ENCODE peak calls at places on chromosomes 2 and 18, in six cellular contexts. I is heart left ventricle, T is spleen, J is suprapubic skin, A is sigmoid colon, U is A549. M is an unnamed sample.
A peak's percentile ranks its signal among the peaks of the same experiment; 100 is the strongest.

GRCh38 chr18:50813353-50813752 is 6.5 kb downstream of the MRO start:
- DNase-seq in I (no peak), T (no peak), J (no peak), A (no peak), U (no peak), M (no peak)

GRCh38 chr2:15584767-15585469 is 6.8 kb upstream of the DDX1 start:
- DNase-seq in I (no peak), T (no peak), J (no peak), A (no peak), U (no peak), M (no peak)

GRCh38 chr18:33682436-33682835 is 104.4 kb downstream of the ASXL3 start:
- DNase-seq in I (no peak), T (no peak), J (no peak), A (no peak), U (no peak), M (no peak)

GRCh38 chr2:160566717-160567116 is 73.1 kb upstream of the RBMS1 start:
- DNase-seq in I (no peak), T (no peak), J (no peak), A (no peak), U (no peak), M (no peak)

GRCh38 chr18:9804517-9805104 is 81.2 kb upstream of the TXNDC2 start:
- DNase-seq in I (peak; percentile 75), T (no peak), J (no peak), A (no peak), U (no peak), M (peak; percentile 53)

GRCh38 chr2:196277002-196277401 is 105.6 kb upstream of the STK17B start:
- DNase-seq in I (no peak), T (no peak), J (no peak), A (no peak), U (no peak), M (peak; percentile 28)

GRCh38 chr18:24766376-24766775 is 305.9 kb downstream of the HRH4 start:
- DNase-seq in I (no peak), T (no peak), J (no peak), A (no peak), U (no peak), M (no peak)

GRCh38 chr2:196275646-196276352 is 104.4 kb upstream of the STK17B start:
- DNase-seq in I (no peak), T (no peak), J (no peak), A (no peak), U (peak; percentile 24), M (no peak)

GRCh38 chr18:79182047-79182713 is 113.0 kb downstream of the ATP9B start:
- DNase-seq in I (no peak), T (no peak), J (no peak), A (no peak), U (no peak), M (no peak)

GRCh38 chr2:46891956-46892553 is 23.6 kb downstream of the MCFD2 start:
- DNase-seq in I (no peak), T (no peak), J (peak; percentile 56), A (no peak), U (no peak), M (no peak)

DNA sequence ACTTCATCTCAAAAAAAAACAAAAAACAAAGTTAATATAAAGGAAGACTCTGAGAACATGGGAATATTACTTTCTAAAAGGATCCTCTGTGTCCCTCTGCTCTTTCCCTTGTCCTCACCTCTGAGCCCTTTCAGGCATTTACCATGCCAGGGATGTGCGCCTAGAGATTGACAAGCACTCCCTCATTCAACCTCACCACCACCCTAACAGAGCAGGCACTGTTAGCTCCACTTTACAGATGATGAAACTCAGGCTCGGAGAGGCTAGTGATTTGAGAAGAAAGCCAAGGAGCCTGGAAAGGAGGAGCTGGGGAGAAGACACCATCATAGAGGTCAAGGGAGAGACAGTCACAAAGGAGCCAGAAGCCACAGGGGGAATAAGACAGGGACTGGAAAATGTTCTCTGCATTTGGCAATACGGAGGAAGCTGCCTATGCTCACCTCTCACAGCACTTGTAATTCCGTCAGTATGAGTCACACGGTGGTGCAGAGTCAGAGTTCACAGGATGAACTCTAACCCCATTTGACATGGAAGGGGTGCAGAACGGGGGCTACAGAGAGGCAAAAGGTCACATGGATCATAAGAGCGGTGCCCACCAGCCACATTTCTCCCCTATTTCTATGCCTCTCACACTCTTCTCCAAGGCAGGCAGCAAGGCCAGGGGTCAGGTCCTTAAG is 101.8 kb upstream of the NFU1 start:
- DNase-seq in I (no peak), T (no peak), J (no peak), A (no peak), U (no peak), M (peak; percentile 47)
- H3K4me3 ChIP-seq in I (no peak overlapping the region), T (no peak overlapping the region), J (no peak overlapping the region), A (no peak overlapping the region), U (no peak overlapping the region), M (no peak overlapping the region)

DNA sequence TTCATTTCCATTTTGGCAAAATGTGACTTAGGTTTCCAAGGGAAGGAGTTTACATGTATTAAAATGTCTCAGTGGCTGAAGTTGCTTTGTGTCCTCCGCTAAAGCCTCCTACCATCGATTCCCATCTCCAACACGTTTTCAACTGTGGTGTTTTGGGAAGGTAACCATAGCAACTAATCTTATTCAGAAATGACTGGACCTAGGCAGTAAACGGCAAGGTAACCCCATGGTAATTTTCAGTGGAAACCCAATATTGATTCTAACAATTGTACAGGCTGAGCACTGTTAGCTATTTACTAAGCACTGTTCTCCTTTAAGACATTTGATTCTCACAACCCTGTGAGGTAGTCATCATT is 36.0 kb downstream of the FASTKD2 start:
- DNase-seq in I (no peak), T (no peak), J (no peak), A (no peak), U (no peak), M (no peak)
- TF ChIP-seq POLR2A in I (no peak), T (no peak), J (no peak), A (no peak), U (no peak), M (no peak)

DNA sequence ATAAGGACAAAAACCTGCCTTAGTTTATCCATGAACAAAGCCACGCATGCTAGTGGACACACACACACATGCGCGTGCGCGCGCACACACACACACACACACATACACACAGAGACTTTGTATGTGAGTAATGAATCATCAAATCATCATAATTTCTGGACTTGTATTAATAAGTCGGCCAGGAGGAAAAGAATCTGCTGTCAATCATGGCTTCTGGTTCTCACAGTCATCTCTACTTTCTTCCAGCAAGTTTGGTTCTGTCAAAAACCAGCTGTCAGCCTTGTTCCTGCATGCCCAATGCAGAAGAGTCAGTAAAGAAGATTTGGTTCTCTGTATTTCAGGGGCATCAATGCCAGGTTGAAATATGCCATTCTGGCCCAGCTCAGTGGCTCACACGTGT is 1.1 kb upstream of the TTR start:
- DNase-seq in I (no peak), T (no peak), J (no peak), A (no peak), U (no peak), M (no peak)
- H3K27ac ChIP-seq in I (no peak overlapping the region), T (no peak overlapping the region), J (no peak overlapping the region), A (no peak overlapping the region), U (no peak overlapping the region), M (no peak overlapping the region)

DNA sequence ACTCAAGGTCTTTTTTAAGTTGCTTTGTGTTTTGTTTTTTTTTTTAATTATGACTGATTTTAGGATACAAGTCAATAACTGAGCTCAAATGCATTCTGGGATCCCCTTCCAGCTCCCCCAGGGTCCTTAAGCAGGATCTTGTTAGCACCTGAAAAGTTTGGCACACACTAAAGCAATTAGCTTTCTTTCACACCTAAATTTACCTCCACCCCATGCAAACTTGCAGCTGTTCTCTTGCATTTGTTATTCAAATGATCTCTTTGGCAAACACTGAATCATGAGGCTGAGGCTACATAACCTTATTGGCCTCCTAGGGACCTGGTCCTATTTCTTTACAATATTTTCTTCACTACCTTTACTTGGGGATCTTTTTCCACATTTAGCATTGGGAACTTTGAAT is 2026.0 kb upstream of the CELF4 start:
- DNase-seq in I (no peak), T (no peak), J (no peak), A (no peak), U (no peak), M (no peak)
- H3K4me3 ChIP-seq in I (no peak overlapping the region), T (no peak overlapping the region), J (no peak overlapping the region), A (no peak overlapping the region), U (no peak overlapping the region), M (no peak overlapping the region)

GRCh38 chr2:234146087-234146826 is 95.8 kb downstream of the SPP2 start:
- DNase-seq in I (no peak), T (no peak), J (no peak), A (no peak), U (peak; percentile 36), M (peak; percentile 27)

GRCh38 chr2:234145511-234145910 is 95.0 kb downstream of the SPP2 start:
- DNase-seq in I (no peak), T (no peak), J (no peak), A (no peak), U (no peak), M (no peak)

GRCh38 chr2:234147335-234147861 is 96.9 kb downstream of the SPP2 start:
- DNase-seq in I (no peak), T (no peak), J (no peak), A (no peak), U (no peak), M (no peak)

GRCh38 chr2:234142530-234142929 is 92.0 kb downstream of the SPP2 start:
- DNase-seq in I (no peak), T (no peak), J (no peak), A (no peak), U (no peak), M (no peak)

DNA sequence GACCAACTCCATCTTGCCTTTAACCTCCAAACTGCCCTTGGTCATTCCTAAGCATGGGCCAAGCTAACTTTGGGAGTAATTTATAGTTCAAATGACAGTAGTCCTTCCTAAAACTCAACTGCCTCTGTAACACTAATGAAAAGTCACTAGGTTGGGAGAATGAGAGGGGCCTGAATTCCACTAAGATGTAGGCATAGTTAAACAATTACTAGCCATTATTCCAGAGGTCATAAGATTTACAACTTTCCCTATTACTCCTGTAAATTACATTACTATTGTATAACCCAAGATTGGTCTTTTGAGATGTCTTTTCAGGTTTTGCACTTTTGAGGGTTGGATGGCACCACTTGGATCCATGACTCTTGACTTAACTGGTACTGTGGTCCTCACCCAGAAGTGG is 94.6 kb downstream of the SPP2 start:
- DNase-seq in I (no peak), T (no peak), J (no peak), A (no peak), U (no peak), M (no peak)
- TF ChIP-seq POLR2A in I (no peak), T (no peak), J (no peak), A (no peak), U (no peak), M (no peak)

GRCh38 chr2:173941567-173941966 is 23.6 kb downstream of the SP3 start:
- DNase-seq in I (no peak), T (no peak), J (no peak), A (no peak), U (no peak), M (no peak)
- H3K27ac ChIP-seq in I (no peak overlapping the region), T (peak overlapping the region; percentile 71), J (no peak overlapping the region), A (no peak overlapping the region), U (no peak overlapping the region), M (no peak overlapping the region)

GRCh38 chr2:188291142-188291616 is 495 bp upstream of the GULP1 start:
- DNase-seq in I (peak; percentile 23), T (no peak), J (no peak), A (no peak), U (peak; percentile 54), M (peak; percentile 22)
- H3K4me3 ChIP-seq in I (peak overlapping the region; percentile 77), T (peak overlapping the region; percentile 61), J (peak overlapping the region; percentile 86), A (peak overlapping the region; percentile 77), U (peak overlapping the region; percentile 84), M (peak overlapping the region; percentile 24)